ENCODE peak calls at places on chromosomes 7 and 10, in four cellular contexts. K is T1000, V is HT-29, R is renal cortical epithelial cell. F is an unnamed sample.

GRCh38 chr7:93364806-93365205 is 132.6 kb downstream of the VPS50 start:
- DNase-seq in K (no peak), V (no peak), R (no peak), F (no peak)

GRCh38 chr7:81008901-81009300 is 90.0 kb upstream of the SEMA3C start:
- DNase-seq in K (no peak), V (no peak), R (no peak), F (no peak)

GRCh38 chr7:157615101-157615817 is 278.5 kb downstream of the DNAJB6 start:
- DNase-seq in K (no peak), V (no peak), R (no peak), F (no peak)

GRCh38 chr7:155190608-155191536 is 106.8 kb upstream of the INSIG1 start:
- DNase-seq in K (peak; percentile 23), V (peak; percentile 52), R (no peak), F (peak; percentile 23)

GRCh38 chr7:11706666-11707605 is 125.1 kb downstream of the THSD7A start:
- DNase-seq in K (no peak), V (peak; percentile 69), R (peak; percentile 79), F (no peak)

GRCh38 chr10:50021646-50022045 is 33.4 kb downstream of the AGAP6 start:
- DNase-seq in K (no peak), V (no peak), R (no peak), F (no peak)

GRCh38 chr7:22351878-22352277 is 5.1 kb downstream of the RAPGEF5 start:
- DNase-seq in K (no peak), V (no peak), R (no peak), F (no peak)

GRCh38 chr7:151930695-151931094 is 25.6 kb upstream of the GALNTL5 start:
- DNase-seq in K (no peak), V (no peak), R (no peak), F (no peak)

GRCh38 chr7:142583424-142583823 is 165.8 kb upstream of the PRSS1 start:
- DNase-seq in K (peak; percentile 52), V (peak; percentile 28), R (peak; percentile 96), F (peak; percentile 69)

GRCh38 chr7:29919790-29920189 is 69.8 kb downstream of the SCRN1 start:
- DNase-seq in K (no peak), V (no peak), R (no peak), F (no peak)

GRCh38 chr10:77530011-77530410 is 107.6 kb downstream of the KCNMA1 start:
- DNase-seq in K (no peak), V (no peak), R (no peak), F (no peak)

GRCh38 chr10:29740981-29741545 is 106.3 kb upstream of the SVIL start:
- DNase-seq in K (no peak), V (no peak), R (no peak), F (no peak)

GRCh38 chr10:62813453-62813852 is 2.7 kb downstream of the EGR2 start:
- DNase-seq in K (no peak), V (no peak), R (no peak), F (no peak)

GRCh38 chr7:101386558-101387199 is 24.0 kb downstream of the COL26A1 start:
- DNase-seq in K (no peak), V (no peak), R (no peak), F (peak; percentile 76)

GRCh38 chr10:125141860-125142484 is 18.4 kb downstream of the CTBP2 start:
- DNase-seq in K (no peak), V (no peak), R (no peak), F (no peak)

GRCh38 chr7:41754046-41754445 is 51.2 kb upstream of the INHBA start:
- DNase-seq in K (no peak), V (no peak), R (no peak), F (no peak)